ENCODE peak calls at places on chromosomes 6 and 20, in four cellular contexts. V is DND-41, I is Karpas-422, R is HCT116. H is an unnamed sample.

GRCh38 chr20:25270829-25271251 is 23.0 kb downstream of the PYGB start:
- DNase-seq in V (no peak), I (no peak), R (no peak), H (no peak)

GRCh38 chr6:134707342-134707982 is 242.4 kb downstream of the ALDH8A1 start:
- DNase-seq in V (no peak), I (no peak), R (no peak), H (no peak)

GRCh38 chr20:51541189-51542032 is 1.1 kb downstream of the NFATC2 start:
- DNase-seq in V (peak), I (peak), R (no peak), H (no peak)

GRCh38 chr6:166655713-166656265 is 28.7 kb upstream of the RPS6KA2 start:
- DNase-seq in V (no peak), I (no peak), R (no peak), H (no peak)

GRCh38 chr20:15703171-15703911 is 869.9 kb downstream of the KIF16B start:
- DNase-seq in V (no peak), I (no peak), R (no peak), H (no peak)

GRCh38 chr6:104957301-104958177 is 632 bp downstream of the LIN28B start:
- DNase-seq in V (peak), I (peak), R (no peak), H (no peak)

GRCh38 chr20:13510837-13511488 is 127.8 kb downstream of the TASP1 start:
- DNase-seq in V (no peak), I (no peak), R (no peak), H (no peak)

GRCh38 chr6:159168536-159169192 is 536 bp upstream of the FNDC1 start:
- DNase-seq in V (no peak), I (no peak), R (no peak), H (no peak)

GRCh38 chr6:55794136-55794812 is 81.1 kb downstream of the BMP5 start:
- DNase-seq in V (no peak), I (no peak), R (no peak), H (no peak)

GRCh38 chr6:163241668-163242067 is 172.8 kb upstream of the QKI start:
- DNase-seq in V (no peak), I (no peak), R (no peak), H (no peak)

GRCh38 chr6:163240556-163240955 is 174.0 kb upstream of the QKI start:
- DNase-seq in V (no peak), I (no peak), R (no peak), H (no peak)

GRCh38 chr6:163239572-163240340 is 174.8 kb upstream of the QKI start:
- DNase-seq in V (no peak), I (no peak), R (no peak), H (no peak)

GRCh38 chr6:163243083-163243482 is 171.4 kb upstream of the QKI start:
- DNase-seq in V (no peak), I (no peak), R (no peak), H (no peak)

DNA sequence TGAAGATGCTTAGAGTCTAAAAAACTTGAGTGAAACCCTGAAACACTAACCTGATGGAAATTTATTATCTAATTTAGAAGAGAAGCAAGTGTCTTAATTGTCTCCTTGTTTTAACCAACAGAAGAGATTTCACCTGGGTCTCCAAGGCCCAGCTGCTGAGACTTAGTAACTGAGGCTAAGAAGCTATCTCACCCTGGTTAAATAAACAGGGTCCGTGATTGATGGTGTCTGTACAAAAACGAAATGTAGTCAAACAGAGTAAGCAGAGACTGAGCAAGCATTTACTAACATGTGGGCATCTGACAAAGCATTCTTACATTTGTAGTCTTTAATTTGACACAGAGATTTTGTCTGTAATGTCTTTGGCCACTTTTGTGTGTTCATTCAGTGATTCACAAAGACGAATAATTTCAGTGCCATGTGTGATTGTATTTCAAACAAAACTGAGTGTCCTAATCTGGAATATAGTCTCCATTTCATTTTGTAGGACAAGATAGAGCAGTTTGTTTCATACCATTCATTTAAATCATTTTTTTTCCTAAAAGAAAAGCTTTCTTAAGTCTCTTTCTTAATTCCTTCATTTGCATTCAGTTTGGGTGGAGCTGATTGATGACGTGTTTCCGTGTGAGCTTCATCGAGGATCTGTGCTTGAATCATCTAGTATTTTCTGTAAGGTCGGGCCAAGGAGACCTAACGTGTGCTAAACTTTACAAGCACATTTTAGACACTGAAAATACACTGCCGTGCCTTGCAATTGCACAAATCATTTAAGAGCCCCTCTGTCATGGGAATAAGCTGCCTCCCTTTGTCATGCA is 170.6 kb upstream of the QKI start:
- DNase-seq in V (no peak), I (no peak), R (no peak), H (no peak)
- H2AFZ ChIP-seq in V (no peak), I (no peak), R (no peak), H (no peak)

GRCh38 chr6:99512033-99512432 is 3.2 kb downstream of the USP45 start:
- DNase-seq in V (no peak), I (no peak), R (no peak), H (no peak)

GRCh38 chr6:99519446-99519845 is 4.2 kb upstream of the USP45 start:
- DNase-seq in V (no peak), I (no peak), R (no peak), H (no peak)

DNA sequence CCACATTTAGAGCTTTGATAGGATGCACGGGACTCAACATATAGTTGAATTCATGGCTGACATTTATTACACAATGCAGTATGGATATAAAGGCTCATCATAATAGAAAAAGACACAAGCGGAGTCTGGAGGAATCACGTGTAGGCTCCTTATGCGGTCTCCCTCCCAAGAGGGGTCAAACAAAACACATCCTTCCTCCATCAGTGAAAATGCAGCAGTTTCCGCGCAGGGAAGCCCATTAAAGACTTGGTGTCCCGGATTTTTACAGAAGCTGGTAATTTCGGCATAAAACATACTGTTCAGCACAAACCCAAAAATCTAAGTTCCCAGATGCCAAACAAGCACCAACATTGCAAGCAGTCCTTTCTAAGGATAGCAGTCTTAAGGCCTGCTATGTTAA is 1.1 kb downstream of the USP45 start:
- DNase-seq in V (no peak), I (peak), R (no peak), H (no peak)
- H2AFZ ChIP-seq in V (peak), I (no peak), R (no peak), H (no peak)

DNA sequence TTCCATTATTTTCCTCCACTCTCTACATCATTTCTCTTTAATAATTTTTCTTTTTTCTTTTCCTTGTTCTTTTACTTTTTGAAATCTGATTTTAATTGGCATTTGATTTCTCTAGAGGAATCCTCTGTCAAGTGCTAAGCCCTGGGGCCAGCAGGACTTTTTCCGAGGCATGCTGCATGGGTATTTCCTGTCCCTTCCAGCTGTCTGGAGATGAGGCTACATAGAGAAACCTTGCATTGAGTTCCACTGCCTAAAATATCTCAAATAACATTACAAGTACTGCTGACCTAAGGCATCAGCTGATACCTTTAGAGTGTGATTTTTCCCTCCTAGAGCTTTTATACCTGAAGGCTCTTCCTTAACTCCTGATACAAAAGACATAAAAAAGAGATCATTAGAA is 6.2 kb downstream of the RNF217 start:
- DNase-seq in V (no peak), I (no peak), R (no peak), H (no peak)
- H2AFZ ChIP-seq in V (no peak), I (no peak), R (no peak), H (no peak)

GRCh38 chr6:40162074-40162473 is 227.8 kb upstream of the MOCS1 start:
- DNase-seq in V (no peak), I (no peak), R (no peak), H (no peak)

GRCh38 chr6:40166963-40167362 is 232.7 kb upstream of the MOCS1 start:
- DNase-seq in V (no peak), I (no peak), R (no peak), H (no peak)

GRCh38 chr6:40164345-40164755 is 230.1 kb upstream of the MOCS1 start:
- DNase-seq in V (no peak), I (peak), R (no peak), H (no peak)

GRCh38 chr6:40163924-40164323 is 229.7 kb upstream of the MOCS1 start:
- DNase-seq in V (no peak), I (no peak), R (no peak), H (no peak)

GRCh38 chr6:40165036-40165709 is 230.9 kb upstream of the MOCS1 start:
- DNase-seq in V (no peak), I (no peak), R (no peak), H (no peak)
- H2AFZ ChIP-seq in V (no peak), I (no peak), R (no peak), H (no peak)

GRCh38 chr6:119310486-119311036 is 39.0 kb downstream of the MAN1A1 start:
- DNase-seq in V (no peak), I (no peak), R (no peak), H (no peak)
- H2AFZ ChIP-seq in V (no peak), I (no peak), R (no peak), H (no peak)

H was measured in GM12878.